ENCODE peak calls at places on chromosome 12, in five cellular contexts. One of them, this sample, is unnamed.

GRCh38 chr12:22321620-22322019 is 12.9 kb downstream of the ST8SIA1 start:
- DNase-seq in body of pancreas: no peak
- DNase-seq in dorsolateral prefrontal cortex: no peak
- DNase-seq in AG09309: no peak
- DNase-seq in RWPE1: no peak
- DNase-seq in this sample: no peak

GRCh38 chr12:99810718-99811593 is 163.4 kb downstream of the GARIN6 start:
- DNase-seq in body of pancreas: peak; percentile 6
- DNase-seq in dorsolateral prefrontal cortex: no peak
- DNase-seq in AG09309: no peak
- DNase-seq in RWPE1: no peak
- DNase-seq in this sample: no peak

GRCh38 chr12:54425696-54426095 is 6.6 kb upstream of the ITGA5 start:
- DNase-seq in body of pancreas: no peak
- DNase-seq in dorsolateral prefrontal cortex: no peak
- DNase-seq in AG09309: no peak
- DNase-seq in RWPE1: no peak
- DNase-seq in this sample: no peak

GRCh38 chr12:91515944-91516739 is 333.5 kb upstream of the DCN start:
- DNase-seq in body of pancreas: no peak
- DNase-seq in dorsolateral prefrontal cortex: no peak
- DNase-seq in AG09309: no peak
- DNase-seq in RWPE1: no peak
- DNase-seq in this sample: no peak

GRCh38 chr12:18383203-18383602 is 121.9 kb downstream of the PIK3C2G start:
- DNase-seq in body of pancreas: no peak
- DNase-seq in dorsolateral prefrontal cortex: no peak
- DNase-seq in AG09309: peak; percentile 57
- DNase-seq in RWPE1: peak; percentile 51
- DNase-seq in this sample: no peak

GRCh38 chr12:9796916-9797315 is 30.4 kb upstream of the KLRF1 start:
- DNase-seq in body of pancreas: no peak
- DNase-seq in dorsolateral prefrontal cortex: no peak
- DNase-seq in AG09309: no peak
- DNase-seq in RWPE1: no peak
- DNase-seq in this sample: no peak

GRCh38 chr12:124700810-124701594 is 133.6 kb upstream of the NCOR2 start:
- DNase-seq in body of pancreas: no peak
- DNase-seq in dorsolateral prefrontal cortex: no peak
- DNase-seq in AG09309: no peak
- DNase-seq in RWPE1: peak; percentile 67
- DNase-seq in this sample: no peak

GRCh38 chr12:80838708-80839107 is 99.0 kb downstream of the LIN7A start:
- DNase-seq in body of pancreas: no peak
- DNase-seq in dorsolateral prefrontal cortex: no peak
- DNase-seq in AG09309: no peak
- DNase-seq in RWPE1: no peak
- DNase-seq in this sample: no peak

GRCh38 chr12:121579190-121579791 is 1.5 kb downstream of the KDM2B start:
- DNase-seq in body of pancreas: peak; percentile 55
- DNase-seq in dorsolateral prefrontal cortex: peak; percentile 37
- DNase-seq in AG09309: no peak
- DNase-seq in RWPE1: no peak
- DNase-seq in this sample: no peak

GRCh38 chr12:104590002-104590401 is 133.3 kb downstream of the CHST11 start:
- DNase-seq in body of pancreas: no peak
- DNase-seq in dorsolateral prefrontal cortex: no peak
- DNase-seq in AG09309: no peak
- DNase-seq in RWPE1: no peak
- DNase-seq in this sample: no peak

GRCh38 chr12:111319600-111320232 is 49.2 kb downstream of the PHETA1 start:
- DNase-seq in body of pancreas: no peak
- DNase-seq in dorsolateral prefrontal cortex: no peak
- DNase-seq in AG09309: no peak
- DNase-seq in RWPE1: no peak
- DNase-seq in this sample: no peak

GRCh38 chr12:39314547-39314946 is 128.4 kb downstream of the KIF21A start:
- DNase-seq in body of pancreas: no peak
- DNase-seq in dorsolateral prefrontal cortex: no peak
- DNase-seq in AG09309: no peak
- DNase-seq in RWPE1: no peak
- DNase-seq in this sample: no peak

GRCh38 chr12:105855691-105856405 is 282.9 kb downstream of the NUAK1 start:
- DNase-seq in body of pancreas: no peak
- DNase-seq in dorsolateral prefrontal cortex: no peak
- DNase-seq in AG09309: no peak
- DNase-seq in RWPE1: no peak
- DNase-seq in this sample: no peak

GRCh38 chr12:131391399-131391798 is 319.5 kb upstream of the SFSWAP start:
- DNase-seq in body of pancreas: no peak
- DNase-seq in dorsolateral prefrontal cortex: no peak
- DNase-seq in AG09309: no peak
- DNase-seq in RWPE1: no peak
- DNase-seq in this sample: no peak

GRCh38 chr12:52293926-52294325 is 2.6 kb upstream of the KRT81 start:
- DNase-seq in body of pancreas: no peak
- DNase-seq in dorsolateral prefrontal cortex: no peak
- DNase-seq in AG09309: no peak
- DNase-seq in RWPE1: no peak
- DNase-seq in this sample: no peak

GRCh38 chr12:118979763-118980406 is 1.5 kb upstream of the SRRM4 start:
- DNase-seq in body of pancreas: peak; percentile 52
- DNase-seq in dorsolateral prefrontal cortex: peak; percentile 30
- DNase-seq in AG09309: no peak
- DNase-seq in RWPE1: peak; percentile 10
- DNase-seq in this sample: peak; percentile 43

DNA sequence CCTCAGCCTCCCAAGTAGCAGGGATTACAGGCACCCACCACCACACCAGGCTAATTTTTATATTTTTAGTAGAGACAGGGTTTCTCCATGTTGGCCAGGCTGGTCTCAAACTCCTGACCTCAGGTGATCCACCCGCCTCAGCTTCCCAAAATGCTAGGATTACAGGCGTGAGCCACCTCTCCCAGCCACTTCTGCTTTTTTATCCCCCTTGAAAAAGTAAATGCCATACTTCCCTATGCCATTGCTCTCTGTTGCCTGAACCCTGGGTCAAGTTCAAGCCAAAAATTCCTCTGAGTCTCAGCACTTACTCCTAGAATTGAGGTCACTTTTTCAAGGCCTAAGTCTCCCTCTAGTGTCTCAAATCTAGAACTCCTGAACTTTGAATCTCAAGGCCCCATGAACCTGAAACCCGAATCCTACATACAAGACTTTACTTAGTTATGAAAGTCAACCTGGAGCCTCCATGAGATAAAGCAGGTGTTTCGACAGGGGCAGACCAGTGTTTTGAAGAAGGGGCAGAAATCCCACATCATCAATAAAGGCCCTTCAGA is 1.4 kb upstream of the APOBEC1 start:
- DNase-seq in body of pancreas: no peak
- DNase-seq in dorsolateral prefrontal cortex: no peak
- DNase-seq in AG09309: no peak
- DNase-seq in RWPE1: peak; percentile 10
- DNase-seq in this sample: no peak
- TF ChIP-seq CTCF in body of pancreas: no peak
- TF ChIP-seq CTCF in dorsolateral prefrontal cortex: no peak
- TF ChIP-seq CTCF in AG09309: peak; percentile 36
- TF ChIP-seq CTCF in RWPE1: no peak
- TF ChIP-seq CTCF in this sample: no peak

GRCh38 chr12:32135967-32136366 is 29.3 kb downstream of the BICD1 start:
- DNase-seq in body of pancreas: no peak
- DNase-seq in dorsolateral prefrontal cortex: no peak
- DNase-seq in AG09309: no peak
- DNase-seq in RWPE1: no peak
- DNase-seq in this sample: no peak

GRCh38 chr12:32139064-32139421 is 32.4 kb downstream of the BICD1 start:
- DNase-seq in body of pancreas: no peak
- DNase-seq in dorsolateral prefrontal cortex: no peak
- DNase-seq in AG09309: no peak
- DNase-seq in RWPE1: no peak
- DNase-seq in this sample: no peak

GRCh38 chr12:32131666-32132065 is 25.0 kb downstream of the BICD1 start:
- DNase-seq in body of pancreas: no peak
- DNase-seq in dorsolateral prefrontal cortex: no peak
- DNase-seq in AG09309: no peak
- DNase-seq in RWPE1: no peak
- DNase-seq in this sample: no peak

GRCh38 chr12:32136404-32136803 is 29.8 kb downstream of the BICD1 start:
- DNase-seq in body of pancreas: no peak
- DNase-seq in dorsolateral prefrontal cortex: no peak
- DNase-seq in AG09309: no peak
- DNase-seq in RWPE1: no peak
- DNase-seq in this sample: no peak

DNA sequence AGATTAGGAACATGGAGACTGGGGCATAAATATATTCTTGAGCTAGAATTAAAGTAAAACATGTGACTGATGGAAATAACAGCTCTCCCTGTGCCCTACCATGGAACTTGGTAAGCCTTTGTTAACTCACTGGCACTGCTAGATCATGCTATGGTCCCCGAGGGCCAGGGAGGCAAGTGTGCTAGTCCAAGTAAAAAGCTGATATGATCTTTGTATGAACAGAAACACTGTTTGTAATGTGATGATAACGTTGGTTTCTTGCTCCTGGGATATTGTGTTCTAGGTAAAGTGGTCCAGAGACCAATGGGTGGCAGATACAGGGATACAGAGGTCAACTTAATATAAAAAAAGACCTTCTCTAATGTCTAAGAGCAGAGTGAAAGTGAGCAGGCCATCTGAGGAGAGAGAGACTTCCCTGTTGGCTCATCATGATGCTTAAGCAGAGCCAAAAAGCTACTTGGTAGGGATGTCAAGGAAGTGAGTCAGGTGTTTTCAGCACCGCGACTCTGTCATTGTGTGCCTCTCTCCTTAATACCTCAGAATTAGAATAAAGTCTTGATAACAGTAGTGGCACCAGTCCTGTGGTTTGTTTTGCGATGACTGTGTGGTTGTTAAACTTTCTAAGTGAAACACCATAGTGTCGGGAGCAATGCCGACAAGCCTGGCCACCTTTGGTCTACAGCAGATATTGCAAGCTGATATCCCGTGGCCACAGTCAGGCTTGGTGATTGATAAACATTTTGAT is 27.7 kb downstream of the BICD1 start:
- DNase-seq in body of pancreas: no peak
- DNase-seq in dorsolateral prefrontal cortex: no peak
- DNase-seq in AG09309: no peak
- DNase-seq in RWPE1: no peak
- DNase-seq in this sample: no peak
- TF ChIP-seq CTCF in body of pancreas: no peak
- TF ChIP-seq CTCF in dorsolateral prefrontal cortex: no peak
- TF ChIP-seq CTCF in AG09309: no peak
- TF ChIP-seq CTCF in RWPE1: no peak
- TF ChIP-seq CTCF in this sample: no peak

DNA sequence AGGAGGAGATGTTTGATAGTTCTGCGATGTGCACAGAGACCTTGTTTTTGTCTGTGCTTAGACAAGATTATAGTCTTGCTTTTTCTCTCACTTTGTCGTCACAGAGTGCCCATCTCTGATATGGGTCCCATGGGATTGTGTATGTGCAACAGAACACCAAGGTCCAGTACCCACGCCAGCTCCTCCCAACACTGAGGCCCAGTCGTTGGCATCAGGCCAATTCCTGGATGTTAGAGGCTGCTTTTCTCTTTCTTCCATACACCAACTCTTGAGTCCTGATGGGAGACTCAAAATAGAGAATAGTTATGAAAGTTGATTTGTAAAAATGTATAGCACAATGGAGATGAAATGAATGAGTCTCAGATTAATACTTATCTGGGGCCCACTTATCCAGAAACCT is 22.7 kb upstream of the PRMT8 start:
- DNase-seq in body of pancreas: no peak
- DNase-seq in dorsolateral prefrontal cortex: no peak
- DNase-seq in AG09309: no peak
- DNase-seq in RWPE1: no peak
- DNase-seq in this sample: no peak
- TF ChIP-seq CTCF in body of pancreas: no peak
- TF ChIP-seq CTCF in dorsolateral prefrontal cortex: no peak
- TF ChIP-seq CTCF in AG09309: no peak
- TF ChIP-seq CTCF in RWPE1: no peak
- TF ChIP-seq CTCF in this sample: no peak

DNA sequence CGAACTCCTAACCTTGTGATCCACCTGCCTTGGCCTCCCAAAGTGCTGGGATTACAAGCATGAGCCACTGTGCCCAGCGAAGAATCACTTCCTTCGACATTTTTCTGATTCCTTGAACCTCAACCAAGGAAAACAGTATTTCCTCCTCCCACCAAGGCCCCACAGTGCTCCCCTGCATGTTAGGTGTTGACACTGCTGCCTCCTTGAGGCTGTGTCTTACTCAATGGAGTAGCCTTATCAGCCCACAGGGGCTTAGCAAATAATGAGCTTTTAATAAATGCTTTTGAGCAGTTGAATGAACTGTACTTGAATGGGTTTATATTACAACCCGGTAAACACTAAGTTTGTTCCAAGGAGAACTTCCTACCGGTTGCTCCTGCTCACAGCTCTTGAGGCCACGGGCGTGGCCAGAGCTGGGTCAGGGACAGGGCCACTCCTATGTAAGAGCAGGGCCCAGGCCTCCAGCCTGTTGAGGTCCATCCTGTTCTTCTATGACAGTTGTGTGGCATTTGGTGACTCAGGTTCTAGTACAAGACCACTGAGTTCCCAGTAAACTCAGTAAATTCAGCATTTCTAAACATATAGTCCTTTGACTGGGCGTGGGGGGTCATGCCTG is 36.8 kb upstream of the TUBA1A start:
- DNase-seq in body of pancreas: no peak
- DNase-seq in dorsolateral prefrontal cortex: no peak
- DNase-seq in AG09309: no peak
- DNase-seq in RWPE1: no peak
- DNase-seq in this sample: no peak
- TF ChIP-seq CTCF in body of pancreas: no peak
- TF ChIP-seq CTCF in dorsolateral prefrontal cortex: no peak
- TF ChIP-seq CTCF in AG09309: no peak
- TF ChIP-seq CTCF in RWPE1: no peak
- TF ChIP-seq CTCF in this sample: peak; percentile 55

DNA sequence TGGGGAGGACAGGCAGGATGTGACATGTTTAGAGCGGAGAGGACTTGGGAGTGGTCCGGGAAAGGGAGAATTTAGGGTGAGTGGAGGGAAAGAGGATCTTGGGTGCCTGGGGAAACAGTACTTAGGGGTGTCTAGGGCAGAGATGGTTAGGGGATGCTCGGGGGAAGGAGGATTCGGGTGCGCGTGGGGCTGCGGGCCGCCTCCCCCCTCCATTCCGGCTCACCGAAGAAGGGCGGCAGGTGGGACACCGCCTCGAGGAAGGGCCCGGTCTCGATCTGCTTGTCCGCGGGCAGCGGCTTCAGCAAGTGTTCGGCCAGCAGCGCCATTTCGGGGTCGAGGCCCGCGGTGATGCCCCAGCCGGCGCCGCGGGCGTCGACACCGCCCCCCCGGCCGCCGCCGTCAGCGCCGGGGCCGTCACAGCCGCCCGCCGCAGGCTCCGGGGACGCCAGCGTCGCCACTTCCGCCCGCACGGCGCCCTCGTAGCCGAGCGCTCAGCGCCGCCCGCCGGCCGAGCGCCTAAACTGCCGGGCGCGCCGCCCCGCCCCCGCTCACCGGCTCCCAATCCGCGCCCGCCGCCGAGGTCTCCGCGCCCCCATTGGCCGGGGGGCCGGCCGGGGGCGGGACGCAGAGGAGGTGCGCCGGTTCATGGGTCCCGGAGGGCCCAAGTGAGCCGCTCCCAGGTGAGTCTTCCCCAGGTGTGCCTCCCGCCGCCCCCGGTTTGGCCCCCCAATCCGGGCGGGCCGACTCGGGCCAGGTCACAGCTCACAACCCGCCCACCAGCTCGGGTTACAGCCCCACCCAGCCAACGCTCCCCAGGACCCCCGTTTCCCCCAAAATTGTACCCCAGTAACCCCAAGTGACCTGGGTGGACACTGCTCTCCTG is at the start of gene GLTP:
- DNase-seq in body of pancreas: peak; percentile 91
- DNase-seq in dorsolateral prefrontal cortex: peak; percentile 61
- DNase-seq in AG09309: no peak
- DNase-seq in RWPE1: peak; percentile 94
- DNase-seq in this sample: peak; percentile 91
- TF ChIP-seq CTCF in body of pancreas: no peak
- TF ChIP-seq CTCF in dorsolateral prefrontal cortex: peak; percentile 68
- TF ChIP-seq CTCF in AG09309: peak; percentile 18
- TF ChIP-seq CTCF in RWPE1: peak; percentile 91
- TF ChIP-seq CTCF in this sample: peak; percentile 70

This sample was measured in D721Med.